ENCODE peak calls at places on chromosome 1, in six cellular contexts. K is IMR-90, P is colonic mucosa, W is uterus, Q is lower lobe of right lung, S is mesenchymal stem cell. X is an unnamed sample.

GRCh38 chr1:34685225-34685624 is 69.6 kb upstream of the GJB5 start:
- DNase-seq in Q (no peak), P (peak; percentile 65), W (no peak), K (no peak), S (no peak), X (peak; percentile 40)

GRCh38 chr1:47438321-47439150 is 692 bp downstream of the FOXD2 start:
- DNase-seq in W (no peak), P (peak; percentile 40), Q (peak; percentile 53), K (no peak), S (no peak), X (peak; percentile 59)

GRCh38 chr1:3501856-3502665 is 47.6 kb downstream of the ARHGEF16 start:
- DNase-seq in Q (peak; percentile 82), W (peak; percentile 47), P (peak; percentile 70), K (peak; percentile 38), S (peak; percentile 42), X (peak; percentile 83)

GRCh38 chr1:231337043-231337471 is 595 bp downstream of the EXOC8 start:
- DNase-seq in W (no peak), P (peak; percentile 22), K (no peak), Q (no peak), S (no peak), X (no peak)

GRCh38 chr1:44038876-44039657 is 7.8 kb upstream of the SLC6A9 start:
- DNase-seq in Q (no peak), W (no peak), P (no peak), K (peak; percentile 39), S (no peak), X (no peak)

GRCh38 chr1:229104654-229105053 is 166.3 kb upstream of the RAB4A start:
- DNase-seq in P (no peak), W (no peak), K (no peak), Q (no peak), S (no peak), X (no peak)

GRCh38 chr1:229208481-229208880 is 62.4 kb upstream of the RAB4A start:
- DNase-seq in P (no peak), W (no peak), S (peak; percentile 41), K (peak; percentile 81), Q (no peak), X (no peak)

GRCh38 chr1:2404142-2404889 is 8.0 kb downstream of the PEX10 start:
- DNase-seq in K (no peak), W (no peak), P (no peak), S (peak; percentile 35), Q (no peak), X (no peak)

GRCh38 chr1:155007253-155007828 is 4.7 kb downstream of the ZBTB7B start:
- DNase-seq in S (no peak), P (peak; percentile 93), K (no peak), W (no peak), Q (no peak), X (peak; percentile 89)

GRCh38 chr1:3320246-3321152 is 134.0 kb upstream of the ARHGEF16 start:
- DNase-seq in S (no peak), Q (peak; percentile 59), K (peak; percentile 25), W (no peak), P (peak; percentile 72), X (peak; percentile 53)

GRCh38 chr1:246788895-246789338 is 64.7 kb downstream of the SCCPDH start:
- DNase-seq in P (no peak), S (no peak), W (no peak), K (no peak), Q (no peak), X (no peak)

GRCh38 chr1:164662462-164662861 is 103.5 kb downstream of the PBX1 start:
- DNase-seq in S (no peak), P (no peak), W (no peak), K (no peak), Q (no peak), X (no peak)

GRCh38 chr1:22636927-22637326 is 499 bp downstream of the C1QA start:
- DNase-seq in K (no peak), Q (no peak), P (no peak), S (no peak), W (no peak), X (no peak)

GRCh38 chr1:27855085-27855484 is 17.3 kb upstream of the THEMIS2 start:
- DNase-seq in S (no peak), W (no peak), Q (no peak), K (no peak), P (no peak), X (no peak)

GRCh38 chr1:30952098-30952497 is 43.5 kb upstream of the SDC3 start:
- DNase-seq in P (no peak), K (no peak), Q (no peak), W (no peak), S (no peak), X (no peak)

GRCh38 chr1:236622407-236622806 is 18.1 kb upstream of the HEATR1 start:
- DNase-seq in W (no peak), P (no peak), Q (no peak), S (no peak), K (no peak), X (no peak)

GRCh38 chr1:64743954-64744491 is 852 bp upstream of the RAVER2 start:
- DNase-seq in P (peak; percentile 29), Q (no peak), S (no peak), K (no peak), W (no peak), X (no peak)

GRCh38 chr1:219931033-219931432 is 2.7 kb upstream of the SLC30A10 start:
- DNase-seq in S (no peak), K (no peak), P (no peak), Q (no peak), W (no peak), X (no peak)

GRCh38 chr1:28510350-28511223 is 4.7 kb downstream of the RCC1 start:
- DNase-seq in W (no peak), Q (no peak), K (peak; percentile 52), P (no peak), S (peak; percentile 44), X (no peak)

GRCh38 chr1:56686171-56686570 is 41.1 kb downstream of the PRKAA2 start:
- DNase-seq in S (peak; percentile 33), Q (no peak), K (peak; percentile 66), P (no peak), W (no peak), X (no peak)
- H3K4me3 ChIP-seq in S (no peak overlapping the region), Q (no peak overlapping the region), K (no peak overlapping the region), P (no peak overlapping the region), W (no peak overlapping the region), X (no peak overlapping the region)

DNA sequence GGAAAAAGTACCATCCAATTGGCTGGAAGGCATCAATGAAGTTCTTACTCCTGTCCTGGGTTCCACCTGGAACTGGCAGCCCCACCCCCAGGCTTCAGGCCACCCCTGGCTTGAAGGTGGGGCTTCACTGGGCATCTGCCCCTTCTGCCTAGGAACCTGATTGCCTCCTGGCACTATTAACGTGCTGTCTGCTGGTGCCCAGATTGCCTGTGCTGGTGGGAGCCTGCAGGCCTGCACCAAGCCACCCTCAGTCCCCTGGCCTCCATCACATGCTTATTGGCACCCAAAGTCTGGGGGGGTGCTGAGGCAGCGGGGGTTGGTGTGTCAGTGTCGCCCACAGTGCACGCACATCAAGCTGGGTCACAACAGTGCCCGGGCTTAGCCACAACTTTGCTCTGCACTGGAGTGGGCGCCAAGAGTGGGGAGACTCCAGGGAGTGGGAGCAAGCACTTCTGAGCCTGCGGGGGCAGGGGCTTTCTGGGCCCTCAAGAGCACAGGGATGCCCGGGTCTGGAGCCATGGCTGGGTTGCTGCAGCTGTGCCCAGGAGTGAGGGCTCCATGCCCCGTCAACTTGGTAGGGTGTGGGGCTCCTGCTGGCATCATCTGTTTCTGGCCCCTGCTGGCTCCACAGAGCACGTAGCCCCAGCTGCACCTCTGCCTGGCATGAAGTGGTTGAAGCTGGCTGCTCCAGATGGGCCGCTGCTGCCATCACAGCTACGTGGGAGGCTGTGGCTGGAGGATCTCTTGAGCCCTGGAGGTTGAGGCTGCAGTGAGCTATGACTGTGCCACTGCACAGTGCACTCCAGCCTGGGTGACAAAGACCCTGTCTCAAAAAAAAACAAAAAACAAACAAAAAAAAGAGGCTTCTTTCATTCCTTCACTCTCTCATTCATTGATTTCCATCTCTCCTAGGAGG is 4.2 kb upstream of the LSM10 start:
- DNase-seq in W (no peak), P (no peak), K (no peak), Q (no peak), S (no peak), X (no peak)
- H3K9me3 ChIP-seq in W (no peaks in the 10 kb centered on the region), P (no peaks in the 10 kb centered on the region), K (no peaks in the 10 kb centered on the region), Q (no peaks in the 10 kb centered on the region), S (no peaks in the 10 kb centered on the region), X (no peaks in the 10 kb centered on the region)

GRCh38 chr1:42940851-42941639 is 17.6 kb downstream of the SLC2A1 start:
- DNase-seq in W (no peak), Q (no peak), P (no peak), K (peak; percentile 99), S (peak; percentile 95), X (peak; percentile 55)
- H3K4me1 ChIP-seq in W (peaks cover 8% of the 10 kb centered on the region), Q (peaks cover 99% of the 10 kb centered on the region), P (peaks cover 84% of the 10 kb centered on the region), K (peaks cover 74% of the 10 kb centered on the region), S (peaks cover 72% of the 10 kb centered on the region), X (peaks cover 90% of the 10 kb centered on the region)

GRCh38 chr1:32273389-32274208 is 18.3 kb upstream of the HDAC1 start:
- DNase-seq in S (peak; percentile 27), P (peak; percentile 77), Q (no peak), W (no peak), K (peak; percentile 9), X (peak; percentile 74)
- H3K4me3 ChIP-seq in S (no peak overlapping the region), P (no peak overlapping the region), Q (no peak overlapping the region), W (no peak overlapping the region), K (no peak overlapping the region), X (no peak overlapping the region)

X was measured in mucosa of descending colon.